ENCODE peak calls at places on chromosomes 6 and 20, in eight cellular contexts. Y is nephron progenitor cell, W is HT-29, F is PC-9, U is cardiac muscle cell, G is COR-L47, P is activated T-cell treated with anti-CD3 and anti-CD28 coated beads for 1 hour, C is fibroblast of lung. V is an unnamed sample.

GRCh38 chr20:38373231-38373867 is 27.1 kb downstream of the LBP start:
- DNase-seq in Y (no peak), U (no peak), P (no peak), F (no peak), G (no peak), C (no peak), W (no peak), V (no peak)

GRCh38 chr20:45997187-45997586 is 11.5 kb upstream of the MMP9 start:
- DNase-seq in Y (no peak), C (no peak), F (no peak), W (no peak), U (no peak), P (no peak), G (no peak), V (no peak)

GRCh38 chr6:3393796-3394195 is 63.1 kb downstream of the SLC22A23 start:
- DNase-seq in G (peak), Y (no peak), U (no peak), F (no peak), W (no peak), C (no peak), P (no peak), V (no peak)

GRCh38 chr20:6178537-6178936 is 55.7 kb upstream of the FERMT1 start:
- DNase-seq in W (peak), G (peak), F (no peak), Y (no peak), U (peak), P (no peak), C (peak), V (no peak)

GRCh38 chr6:125989631-125990030 is 3.3 kb downstream of the TRMT11 start:
- DNase-seq in P (no peak), W (no peak), Y (no peak), F (no peak), C (peak), G (no peak), U (no peak), V (no peak)

GRCh38 chr6:64497634-64498033 is 862.0 kb downstream of the PHF3 start:
- DNase-seq in W (no peak), P (no peak), U (no peak), G (no peak), F (no peak), C (no peak), Y (no peak), V (no peak)

GRCh38 chr6:139981810-139982550 is 607.5 kb upstream of the CITED2 start:
- DNase-seq in F (peak), Y (peak), U (peak), W (peak), G (peak), C (peak), P (no peak), V (no peak)

GRCh38 chr6:50815436-50816114 is 3.1 kb upstream of the TFAP2B start:
- DNase-seq in P (no peak), W (peak), Y (no peak), C (peak), G (peak), F (no peak), U (no peak), V (no peak)

GRCh38 chr6:148491638-148492210 is 149.1 kb downstream of the SASH1 start:
- DNase-seq in F (no peak), C (peak), W (no peak), Y (no peak), U (no peak), G (no peak), P (no peak), V (no peak)

GRCh38 chr20:695165-695866 is 19.7 kb upstream of the SCRT2 start:
- DNase-seq in G (no peak), U (no peak), F (peak), P (no peak), W (no peak), Y (no peak), C (no peak), V (no peak)

GRCh38 chr6:83985308-83985713 is 48.3 kb upstream of the MRAP2 start:
- DNase-seq in U (no peak), G (no peak), F (no peak), P (no peak), Y (no peak), C (no peak), W (no peak), V (no peak)

GRCh38 chr20:2759143-2759542 is 41.3 kb downstream of the CPXM1 start:
- DNase-seq in C (no peak), P (no peak), G (no peak), Y (no peak), U (no peak), F (no peak), W (no peak), V (no peak)

GRCh38 chr20:62030834-62031434 is 34.7 kb downstream of the TAF4 start:
- DNase-seq in G (no peak), Y (no peak), W (peak), P (peak), U (no peak), C (no peak), F (peak), V (no peak)

GRCh38 chr20:10665027-10665561 is 8.7 kb downstream of the JAG1 start:
- DNase-seq in W (no peak), Y (no peak), C (no peak), F (no peak), G (no peak), U (no peak), P (no peak), V (no peak)

GRCh38 chr6:71420693-71421328 is 132.2 kb downstream of the OGFRL1 start:
- DNase-seq in Y (peak), C (peak), W (no peak), U (peak), P (no peak), G (peak), F (peak), V (no peak)

GRCh38 chr20:50367739-50368375 is 142.3 kb upstream of the PTPN1 start:
- DNase-seq in C (no peak), Y (no peak), W (no peak), P (no peak), F (no peak), G (no peak), U (no peak), V (no peak)

GRCh38 chr20:64133951-64134407 is 26.6 kb upstream of the NPBWR2 start:
- DNase-seq in Y (peak), F (no peak), U (no peak), C (no peak), P (no peak), W (peak), G (no peak), V (no peak)

GRCh38 chr6:5246870-5247161 is 13.9 kb downstream of the LYRM4 start:
- DNase-seq in F (no peak), U (no peak), W (no peak), P (no peak), G (no peak), C (no peak), Y (no peak), V (no peak)

GRCh38 chr6:3830806-3831205 is 18.4 kb upstream of the FAM50B start:
- DNase-seq in Y (no peak), W (no peak), G (no peak), U (no peak), F (no peak), P (no peak), C (no peak), V (no peak)

GRCh38 chr6:28811873-28812272 is 111.9 kb downstream of the TRIM27 start:
- DNase-seq in P (no peak), F (no peak), C (peak), U (no peak), Y (no peak), W (peak), G (no peak), V (no peak)

GRCh38 chr6:7173843-7174503 is 66.2 kb downstream of the RREB1 start:
- DNase-seq in C (no peak), U (no peak), Y (peak), W (no peak), P (no peak), F (no peak), G (no peak), V (no peak)

GRCh38 chr6:106446287-106446885 is 85.9 kb downstream of the CRYBG1 start:
- DNase-seq in W (peak), C (no peak), U (peak), F (no peak), G (no peak), P (no peak), Y (no peak), V (no peak)

GRCh38 chr20:62305149-62305764 is 2.5 kb downstream of the ADRM1 start:
- DNase-seq in W (peak), P (no peak), Y (no peak), F (peak), G (no peak), U (no peak), C (no peak), V (no peak)

GRCh38 chr6:53974941-53975340 is 136.3 kb upstream of the MLIP start:
- DNase-seq in W (no peak), C (no peak), U (no peak), Y (no peak), P (no peak), G (no peak), F (no peak), V (no peak)

GRCh38 chr6:95686272-95686671 is 108.9 kb downstream of the MANEA start:
- DNase-seq in Y (no peak), W (no peak), F (no peak), C (no peak), G (no peak), U (no peak), P (no peak), V (no peak)

GRCh38 chr6:153947817-153948447 is 91.1 kb upstream of the OPRM1 start:
- DNase-seq in U (peak), G (peak), C (no peak), Y (peak), P (no peak), F (no peak), W (peak), V (no peak)

GRCh38 chr6:34465551-34466241 is at the start of gene PACSIN1:
- DNase-seq in W (no peak), G (peak), C (peak), Y (peak), U (peak), F (no peak), P (no peak), V (no peak)

GRCh38 chr20:51513545-51513944 is 29.0 kb downstream of the NFATC2 start:
- DNase-seq in P (no peak), F (no peak), C (no peak), Y (no peak), U (no peak), W (no peak), G (no peak), V (no peak)

GRCh38 chr6:120363429-120363828 is 970.9 kb downstream of the TBC1D32 start:
- DNase-seq in C (peak), W (no peak), G (no peak), P (no peak), U (no peak), Y (peak), F (no peak), V (no peak)

GRCh38 chr20:63315240-63315981 is 22.4 kb downstream of the COL20A1 start:
- DNase-seq in U (no peak), Y (no peak), G (no peak), W (no peak), P (no peak), F (no peak), C (no peak), V (no peak)

GRCh38 chr20:1242530-1242929 is 16.7 kb downstream of the RAD21L1 start:
- DNase-seq in W (no peak), Y (no peak), P (no peak), G (no peak), C (peak), U (no peak), F (peak), V (no peak)

GRCh38 chr6:166542580-166542912 is 43.9 kb downstream of the RAMACL start:
- DNase-seq in W (peak), F (peak), P (no peak), G (no peak), Y (no peak), U (peak), C (peak), V (no peak)

GRCh38 chr6:148887181-148887580 is 140.4 kb downstream of the UST start:
- DNase-seq in Y (no peak), W (no peak), F (no peak), G (no peak), U (no peak), P (no peak), C (no peak), V (no peak)

GRCh38 chr6:142301421-142302391 is at the start of gene ADGRG6:
- DNase-seq in C (peak), Y (peak), U (peak), W (peak), F (peak), P (peak), G (peak), V (peak)

GRCh38 chr6:22062807-22063408 is 233.9 kb downstream of the PRL start:
- DNase-seq in U (no peak), P (no peak), Y (no peak), G (no peak), W (no peak), F (no peak), C (no peak), V (no peak)

GRCh38 chr6:81981812-81982211 is 229.3 kb upstream of the TENT5A start:
- DNase-seq in G (no peak), C (peak), W (no peak), F (peak), Y (no peak), U (no peak), P (no peak), V (no peak)

GRCh38 chr6:5471044-5471443 is 209.7 kb downstream of the FARS2 start:
- DNase-seq in F (no peak), W (peak), G (peak), C (peak), P (peak), U (peak), Y (peak), V (peak)